ENCODE peak calls at places on chromosomes 5 and 9, in four cellular contexts. Y is NCI-H460; S is cerebellum; R is stimulated activated CD4-positive, alpha-beta T cell treated with anti-CD3 and anti-CD28 coated beads, Interleukin-4, amount 100 ng/mL, for 24 hours. J is an unnamed sample.

GRCh38 chr5:60226128-60226527 is 332.6 kb upstream of the PDE4D start:
- DNase-seq in Y (no peak), S (no peak), R (no peak), J (no peak)

GRCh38 chr9:81848472-81848871 is 79.8 kb upstream of the SPATA31D4 start:
- DNase-seq in Y (peak; percentile 3), S (no peak), R (no peak), J (no peak)

GRCh38 chr9:113998529-113999255 is 79.4 kb downstream of the AMBP start:
- DNase-seq in Y (no peak), S (no peak), R (peak; percentile 2), J (no peak)

GRCh38 chr9:36835271-36835996 is 198.6 kb downstream of the PAX5 start:
- DNase-seq in Y (no peak), S (no peak), R (no peak), J (no peak)

GRCh38 chr5:127243011-127243410 is 47.6 kb upstream of the MEGF10 start:
- DNase-seq in Y (no peak), S (no peak), R (no peak), J (no peak)

GRCh38 chr9:129185991-129186390 is 7.9 kb upstream of the IER5L start:
- DNase-seq in Y (no peak), S (no peak), R (peak; percentile 32), J (no peak)

GRCh38 chr9:132005896-132006295 is 73.8 kb downstream of the MED27 start:
- DNase-seq in Y (no peak), S (no peak), R (no peak), J (no peak)

GRCh38 chr9:70934642-70935041 is 186.8 kb downstream of the TRPM3 start:
- DNase-seq in Y (no peak), S (no peak), R (no peak), J (no peak)

GRCh38 chr9:8356406-8356805 is 556.8 kb upstream of the DMAC1 start:
- DNase-seq in Y (no peak), S (no peak), R (no peak), J (no peak)

GRCh38 chr9:6214903-6215302 is 704 bp upstream of the IL33 start:
- DNase-seq in Y (no peak), S (no peak), R (no peak), J (no peak)

GRCh38 chr5:142725231-142726187 is 39.6 kb upstream of the FGF1 start:
- DNase-seq in Y (no peak), S (no peak), R (no peak), J (no peak)

GRCh38 chr9:97763884-97764283 is 66.7 kb upstream of the XPA start:
- DNase-seq in Y (no peak), S (no peak), R (no peak), J (no peak)

GRCh38 chr5:114192108-114192507 is 169.8 kb upstream of the KCNN2 start:
- DNase-seq in Y (no peak), S (no peak), R (no peak), J (no peak)

GRCh38 chr5:77635617-77636422 is 2.7 kb downstream of the OTP start:
- DNase-seq in Y (no peak), S (no peak), R (no peak), J (no peak)

GRCh38 chr5:36875051-36875788 is 1.3 kb upstream of the NIPBL start:
- DNase-seq in Y (peak; percentile 23), S (peak; percentile 53), R (peak; percentile 57), J (no peak)

GRCh38 chr5:151200913-151201445 is 22.9 kb downstream of the CCDC69 start:
- DNase-seq in Y (no peak), S (no peak), R (no peak), J (no peak)

GRCh38 chr5:168313596-168314204 is 22.3 kb downstream of the WWC1 start:
- DNase-seq in Y (no peak), S (no peak), R (no peak), J (no peak)

GRCh38 chr5:90169078-90169477 is 240.5 kb downstream of the CETN3 start:
- DNase-seq in Y (no peak), S (no peak), R (no peak), J (no peak)

GRCh38 chr5:147906326-147907095 is at the start of gene C5orf46:
- DNase-seq in Y (peak; percentile 24), S (peak; percentile 25), R (no peak), J (no peak)

GRCh38 chr5:69250593-69250992 is 15.9 kb downstream of the CDK7 start:
- DNase-seq in Y (no peak), S (no peak), R (no peak), J (no peak)

GRCh38 chr5:139636975-139637408 is 11.2 kb upstream of the CXXC5 start:
- DNase-seq in Y (no peak), S (no peak), R (peak; percentile 40), J (no peak)

GRCh38 chr9:86252870-86253269 is 6.6 kb downstream of the C9orf153 start:
- DNase-seq in Y (no peak), S (no peak), R (no peak), J (no peak)

GRCh38 chr5:149550608-149551226 is 522 bp downstream of the CSNK1A1 start:
- DNase-seq in Y (no peak), S (no peak), R (peak; percentile 16), J (no peak)

GRCh38 chr9:8674550-8674949 is 875.0 kb upstream of the DMAC1 start:
- DNase-seq in Y (no peak), S (no peak), R (no peak), J (no peak)

GRCh38 chr9:130128251-130128650 is 44.0 kb upstream of the NCS1 start:
- DNase-seq in Y (no peak), S (no peak), R (peak; percentile 71), J (no peak)

GRCh38 chr9:115117999-115118470 is at the start of gene TNC:
- DNase-seq in Y (no peak), S (no peak), R (no peak), J (peak; percentile 79)

GRCh38 chr5:55911784-55912653 is 60.9 kb downstream of the IL31RA start:
- DNase-seq in Y (no peak), S (no peak), R (no peak), J (no peak)

GRCh38 chr9:130054428-130054786 is 701 bp downstream of the GPR107 start:
- DNase-seq in Y (no peak), S (no peak), R (no peak), J (no peak)

GRCh38 chr9:22052376-22052945 is 43.4 kb upstream of the CDKN2B start:
- DNase-seq in Y (no peak), S (no peak), R (peak; percentile 68), J (peak; percentile 56)

GRCh38 chr9:88387035-88387732 is 1.1 kb upstream of the SPIN1 start:
- DNase-seq in Y (no peak), S (no peak), R (peak; percentile 11), J (no peak)

GRCh38 chr5:142743677-142744441 is 26.3 kb upstream of the ARHGAP26 start:
- DNase-seq in Y (no peak), S (no peak), R (no peak), J (no peak)

GRCh38 chr9:78234810-78235209 is 1.1 kb upstream of the CEP78 start:
- DNase-seq in Y (no peak), S (peak; percentile 8), R (no peak), J (no peak)

GRCh38 chr5:127697894-127698600 is 5.1 kb upstream of the CCDC192 start:
- DNase-seq in Y (no peak), S (no peak), R (no peak), J (no peak)

GRCh38 chr9:84669293-84670105 is at the start of gene NTRK2:
- DNase-seq in Y (no peak), S (peak; percentile 71), R (no peak), J (no peak)

J was measured in NCI-H1048.